ENCODE peak calls at places on chromosome 7, in five cellular contexts. R is breast epithelium, Y is suprapubic skin, H is Peyer's patch, A is H54. F is an unnamed sample.

GRCh38 chr7:155153676-155154075 is 83.6 kb downstream of the HTR5A start:
- DNase-seq in H (no peak), R (no peak), A (no peak), Y (no peak), F (no peak)

GRCh38 chr7:42010751-42011150 is 226.3 kb downstream of the GLI3 start:
- DNase-seq in H (no peak), Y (no peak), A (no peak), R (no peak), F (no peak)

GRCh38 chr7:128124786-128125185 is 93.5 kb upstream of the LRRC4 start:
- DNase-seq in H (no peak), Y (no peak), R (no peak), A (no peak), F (no peak)

GRCh38 chr7:128841961-128842673 is 11.9 kb downstream of the FLNC start:
- DNase-seq in R (no peak), H (peak; percentile 68), A (peak; percentile 60), Y (no peak), F (peak; percentile 83)

GRCh38 chr7:85659364-85659763 is 472.5 kb upstream of the SEMA3D start:
- DNase-seq in R (no peak), H (no peak), Y (no peak), A (no peak), F (no peak)

GRCh38 chr7:130804156-130804708 is 70.2 kb upstream of the KLF14 start:
- DNase-seq in A (no peak), Y (no peak), R (no peak), H (no peak), F (no peak)

GRCh38 chr7:10662491-10662890 is 311.2 kb upstream of the PHF14 start:
- DNase-seq in A (no peak), H (no peak), R (no peak), Y (no peak), F (no peak)

GRCh38 chr7:35576037-35576573 is 118.8 kb downstream of the HERPUD2 start:
- DNase-seq in A (no peak), H (no peak), R (no peak), Y (no peak), F (no peak)

GRCh38 chr7:22911889-22912288 is 89.2 kb upstream of the TOMM7 start:
- DNase-seq in H (no peak), Y (no peak), R (no peak), A (no peak), F (no peak)

GRCh38 chr7:11193131-11193867 is 219.6 kb downstream of the PHF14 start:
- DNase-seq in H (no peak), Y (no peak), A (no peak), R (no peak), F (no peak)

GRCh38 chr7:76303057-76303828 is 770 bp downstream of the HSPB1 start:
- DNase-seq in A (no peak), H (peak; percentile 81), Y (peak; percentile 93), R (peak; percentile 87), F (peak; percentile 68)
- TF ChIP-seq POLR2A in A (peak; percentile 2), H (peak; percentile 19), Y (no peak), R (peak; percentile 16), F (peak; percentile 46)

DNA sequence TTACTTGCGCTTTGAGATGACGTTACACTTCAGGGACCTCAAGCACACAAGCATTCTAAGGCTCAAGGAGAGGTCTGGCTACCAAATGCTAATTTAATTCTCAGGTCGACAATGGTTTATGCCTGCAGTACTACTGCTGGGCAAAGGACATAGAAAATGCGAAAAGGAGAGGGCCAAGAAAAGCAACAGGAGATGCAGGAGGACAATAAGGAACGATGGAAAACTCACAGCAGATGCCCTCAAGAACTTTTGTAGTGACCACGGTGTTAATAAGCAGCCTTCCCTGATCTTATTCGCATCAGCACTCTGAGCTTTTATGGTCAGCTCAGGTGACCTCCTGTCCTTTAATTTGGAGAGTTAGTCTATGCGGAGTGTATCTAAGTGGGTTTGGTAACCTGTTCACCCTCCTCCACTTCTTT is 146.3 kb downstream of the GPR85 start:
- DNase-seq in R (no peak), Y (no peak), H (no peak), A (no peak), F (no peak)
- TF ChIP-seq POLR2A in R (no peak), Y (no peak), H (no peak), A (no peak), F (no peak)

DNA sequence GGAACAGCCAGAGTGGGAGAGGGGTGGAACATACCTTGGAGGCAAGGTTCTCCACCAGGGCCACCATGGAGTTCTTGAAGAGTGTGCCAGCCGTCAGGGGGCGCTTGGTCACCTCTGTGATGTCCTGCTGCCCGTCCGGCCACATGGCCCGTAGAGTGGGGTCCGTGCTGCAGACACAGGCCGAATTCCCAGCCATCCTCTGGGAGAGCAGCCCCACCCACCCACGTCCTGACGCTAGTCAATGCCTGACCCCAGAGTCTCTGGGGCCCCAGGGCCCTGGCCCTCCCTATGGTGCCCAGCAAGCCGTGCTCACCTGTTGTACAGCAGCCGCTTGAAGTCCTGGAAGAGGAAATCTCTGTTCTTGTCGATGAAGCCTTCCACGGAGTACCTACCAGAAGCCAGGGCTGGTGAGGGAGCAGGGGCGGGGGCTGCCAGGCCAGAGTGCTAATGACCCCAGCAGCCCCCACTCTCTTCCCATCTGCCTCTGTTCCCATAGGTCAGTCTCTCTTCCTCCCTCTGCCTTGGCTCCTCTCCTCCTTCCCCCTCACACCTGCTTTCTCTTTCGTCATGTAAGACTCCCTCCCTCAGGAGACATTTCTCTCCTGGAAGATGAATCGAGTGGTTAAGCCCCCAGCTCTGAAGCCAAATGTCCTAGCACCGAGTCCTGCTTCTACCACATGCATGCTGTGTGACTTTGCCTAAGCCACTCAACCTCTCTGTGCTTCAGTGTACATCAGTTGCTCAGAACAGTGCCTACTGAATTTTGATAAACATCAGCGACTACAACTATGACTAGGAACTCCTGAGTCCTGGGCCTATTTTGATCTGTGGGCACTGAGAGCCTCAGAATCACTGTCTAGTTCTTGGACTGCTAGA is 11.0 kb downstream of the MYO1G start:
- DNase-seq in H (no peak), Y (peak; percentile 82), R (peak; percentile 28), A (no peak), F (peak; percentile 11)
- TF ChIP-seq POLR2A in H (no peak), Y (no peak), R (no peak), A (no peak), F (no peak)

GRCh38 chr7:105387621-105388372 is 924 bp downstream of the SRPK2 start:
- DNase-seq in H (peak; percentile 64), R (peak; percentile 65), Y (peak; percentile 86), A (peak; percentile 72), F (peak; percentile 64)
- TF ChIP-seq POLR2A in H (no peak), R (no peak), Y (no peak), A (no peak), F (peak; percentile 29)

F was measured in gastrocnemius medialis.